ENCODE peak calls at places on chromosomes 4 and X, in five cellular contexts. One of them, this sample, is unnamed.

GRCh38 chr4:99151931-99152448 is 7.9 kb upstream of the ADH4 start:
- DNase-seq in NCI-H748 treated with DMSO at 0.1 percent for 48 hours: no peak
- DNase-seq in T-cell: no peak
- DNase-seq in stimulated activated CD4-positive, alpha-beta T cell treated with anti-CD3 and anti-CD28 coated beads, Interleukin-2, amount 100 ng/mL, for 24 hours: no peak
- DNase-seq in A549: no peak
- DNase-seq in this sample: no peak

GRCh38 chr4:1856920-1857699 is 1.2 kb upstream of the LETM1 start:
- DNase-seq in A549: no peak
- DNase-seq in T-cell: no peak
- DNase-seq in stimulated activated CD4-positive, alpha-beta T cell treated with anti-CD3 and anti-CD28 coated beads, Interleukin-2, amount 100 ng/mL, for 24 hours: no peak
- DNase-seq in NCI-H748 treated with DMSO at 0.1 percent for 48 hours: no peak
- DNase-seq in this sample: no peak

GRCh38 chrX:31266172-31267076 is 194.6 kb upstream of the FTHL17 start:
- DNase-seq in T-cell: no peak
- DNase-seq in A549: no peak
- DNase-seq in stimulated activated CD4-positive, alpha-beta T cell treated with anti-CD3 and anti-CD28 coated beads, Interleukin-2, amount 100 ng/mL, for 24 hours: peak
- DNase-seq in NCI-H748 treated with DMSO at 0.1 percent for 48 hours: peak
- DNase-seq in this sample: no peak

GRCh38 chr4:123121241-123121907 is 199.0 kb upstream of the NUDT6 start:
- DNase-seq in T-cell: no peak
- DNase-seq in NCI-H748 treated with DMSO at 0.1 percent for 48 hours: no peak
- DNase-seq in stimulated activated CD4-positive, alpha-beta T cell treated with anti-CD3 and anti-CD28 coated beads, Interleukin-2, amount 100 ng/mL, for 24 hours: no peak
- DNase-seq in A549: no peak
- DNase-seq in this sample: no peak

GRCh38 chrX:103839404-103839803 is 7.3 kb upstream of the RAB9B start:
- DNase-seq in stimulated activated CD4-positive, alpha-beta T cell treated with anti-CD3 and anti-CD28 coated beads, Interleukin-2, amount 100 ng/mL, for 24 hours: no peak
- DNase-seq in A549: no peak
- DNase-seq in T-cell: no peak
- DNase-seq in NCI-H748 treated with DMSO at 0.1 percent for 48 hours: no peak
- DNase-seq in this sample: no peak

GRCh38 chr4:149549911-149550310 is 265.7 kb downstream of the IQCM start:
- DNase-seq in A549: no peak
- DNase-seq in NCI-H748 treated with DMSO at 0.1 percent for 48 hours: no peak
- DNase-seq in T-cell: no peak
- DNase-seq in stimulated activated CD4-positive, alpha-beta T cell treated with anti-CD3 and anti-CD28 coated beads, Interleukin-2, amount 100 ng/mL, for 24 hours: no peak
- DNase-seq in this sample: no peak

GRCh38 chrX:8971116-8971515 is 62.8 kb downstream of the FAM9B start:
- DNase-seq in stimulated activated CD4-positive, alpha-beta T cell treated with anti-CD3 and anti-CD28 coated beads, Interleukin-2, amount 100 ng/mL, for 24 hours: no peak
- DNase-seq in T-cell: no peak
- DNase-seq in NCI-H748 treated with DMSO at 0.1 percent for 48 hours: peak
- DNase-seq in A549: peak
- DNase-seq in this sample: peak

GRCh38 chr4:985123-985830 is 1.6 kb upstream of the IDUA start:
- DNase-seq in A549: peak
- DNase-seq in NCI-H748 treated with DMSO at 0.1 percent for 48 hours: no peak
- DNase-seq in stimulated activated CD4-positive, alpha-beta T cell treated with anti-CD3 and anti-CD28 coated beads, Interleukin-2, amount 100 ng/mL, for 24 hours: peak
- DNase-seq in T-cell: no peak
- DNase-seq in this sample: no peak

GRCh38 chrX:48487362-48487785 is 11.4 kb downstream of the FTSJ1 start:
- DNase-seq in A549: no peak
- DNase-seq in T-cell: no peak
- DNase-seq in NCI-H748 treated with DMSO at 0.1 percent for 48 hours: no peak
- DNase-seq in stimulated activated CD4-positive, alpha-beta T cell treated with anti-CD3 and anti-CD28 coated beads, Interleukin-2, amount 100 ng/mL, for 24 hours: no peak
- DNase-seq in this sample: peak

GRCh38 chrX:88621278-88621677 is 125.7 kb upstream of the CPXCR1 start:
- DNase-seq in NCI-H748 treated with DMSO at 0.1 percent for 48 hours: no peak
- DNase-seq in A549: no peak
- DNase-seq in stimulated activated CD4-positive, alpha-beta T cell treated with anti-CD3 and anti-CD28 coated beads, Interleukin-2, amount 100 ng/mL, for 24 hours: no peak
- DNase-seq in T-cell: no peak
- DNase-seq in this sample: no peak

GRCh38 chr4:173208420-173208819 is 39.8 kb downstream of the GALNT7 start:
- DNase-seq in A549: no peak
- DNase-seq in NCI-H748 treated with DMSO at 0.1 percent for 48 hours: no peak
- DNase-seq in T-cell: no peak
- DNase-seq in stimulated activated CD4-positive, alpha-beta T cell treated with anti-CD3 and anti-CD28 coated beads, Interleukin-2, amount 100 ng/mL, for 24 hours: no peak
- DNase-seq in this sample: no peak